ENCODE peak calls at places on chromosomes 2 and 18, in nine cellular contexts. C is neural progenitor cell, E is endothelial cell of umbilical vein, J is lower lobe of right lung, U is stomach, Z is adrenal gland, X is ovary, B is IMR-90, P is tibial nerve. M is an unnamed sample. For H3K4me1, the result is how much of the 10 kb centered on the place peaks cover.

GRCh38 chr2:178008636-178009289 is 63.8 kb downstream of the PDE11A start:
- DNase-seq in C (no peak), E (no peak), J (no peak), U (peak), Z (peak), X (no peak), B (peak), P (no peak), M (peak)

GRCh38 chr2:76009484-76009883 is 298.8 kb upstream of the GCFC2 start:
- DNase-seq in C (peak), E (no peak), J (no peak), U (no peak), Z (no peak), X (no peak), B (no peak), P (no peak), M (no peak)

GRCh38 chr2:156826342-156826933 is 390.3 kb downstream of the GPD2 start:
- DNase-seq in C (no peak), E (no peak), J (no peak), U (no peak), Z (no peak), X (peak), B (peak), P (no peak), M (no peak)

GRCh38 chr2:148907085-148907785 is 32.2 kb downstream of the KIF5C start:
- DNase-seq in C (no peak), E (no peak), J (no peak), U (no peak), Z (no peak), X (no peak), B (no peak), P (no peak), M (no peak)

GRCh38 chr2:169609264-169609663 is 25.1 kb downstream of the PPIG start:
- DNase-seq in C (no peak), E (no peak), J (no peak), U (no peak), Z (no peak), X (no peak), B (no peak), P (no peak), M (no peak)

GRCh38 chr2:96977631-96978195 is 8.7 kb downstream of the FAM178B start:
- DNase-seq in C (peak), E (no peak), J (no peak), U (no peak), Z (no peak), X (no peak), B (peak), P (no peak), M (no peak)

GRCh38 chr2:26941486-26941885 is 29.0 kb upstream of the MAPRE3 start:
- DNase-seq in C (no peak), E (no peak), J (no peak), U (no peak), Z (no peak), X (no peak), B (no peak), P (no peak), M (no peak)

GRCh38 chr2:51511002-51511401 is 479.1 kb upstream of the NRXN1 start:
- DNase-seq in C (no peak), E (no peak), J (no peak), U (no peak), Z (no peak), X (no peak), B (no peak), P (no peak), M (no peak)

GRCh38 chr2:42196403-42197267 is 27.5 kb downstream of the EML4 start:
- DNase-seq in C (peak), E (peak), J (no peak), U (peak), Z (peak), X (peak), B (peak), P (no peak), M (peak)

GRCh38 chr2:174485763-174486613 is 841 bp downstream of the GPR155 start:
- DNase-seq in C (peak), E (peak), J (no peak), U (peak), Z (peak), X (peak), B (peak), P (no peak), M (peak)

GRCh38 chr2:182291296-182291695 is 135.5 kb downstream of the PDE1A start:
- DNase-seq in C (no peak), E (no peak), J (no peak), U (no peak), Z (no peak), X (no peak), B (peak), P (no peak), M (no peak)

GRCh38 chr18:79540914-79541301 is 138.7 kb upstream of the CTDP1 start:
- DNase-seq in C (no peak), E (no peak), J (peak), U (peak), Z (no peak), X (no peak), B (no peak), P (no peak), M (peak)

GRCh38 chr18:44977856-44978255 is 297.2 kb downstream of the SETBP1 start:
- DNase-seq in C (no peak), E (no peak), J (no peak), U (no peak), Z (no peak), X (no peak), B (no peak), P (no peak), M (no peak)

GRCh38 chr18:51361130-51361860 is 163.8 kb upstream of the MEX3C start:
- DNase-seq in C (no peak), E (peak), J (no peak), U (no peak), Z (no peak), X (no peak), B (no peak), P (no peak), M (no peak)

GRCh38 chr2:201137505-201138400 is 21.8 kb downstream of the CFLAR start:
- DNase-seq in C (no peak), E (no peak), J (no peak), U (no peak), Z (no peak), X (no peak), B (no peak), P (no peak), M (no peak)
- H3K4me1 ChIP-seq in C (under half), E (under half), J (half or more), U (half or more), Z (under half), X (under half), B (under half), P (under half), M (half or more)

GRCh38 chr2:105373895-105374401 is 24.9 kb downstream of the FHL2 start:
- DNase-seq in C (no peak), E (no peak), J (no peak), U (no peak), Z (no peak), X (no peak), B (no peak), P (no peak), M (peak)
- H3K4me1 ChIP-seq in C (under half), E (half or more), J (under half), U (half or more), Z (under half), X (under half), B (half or more), P (half or more), M (half or more)

DNA sequence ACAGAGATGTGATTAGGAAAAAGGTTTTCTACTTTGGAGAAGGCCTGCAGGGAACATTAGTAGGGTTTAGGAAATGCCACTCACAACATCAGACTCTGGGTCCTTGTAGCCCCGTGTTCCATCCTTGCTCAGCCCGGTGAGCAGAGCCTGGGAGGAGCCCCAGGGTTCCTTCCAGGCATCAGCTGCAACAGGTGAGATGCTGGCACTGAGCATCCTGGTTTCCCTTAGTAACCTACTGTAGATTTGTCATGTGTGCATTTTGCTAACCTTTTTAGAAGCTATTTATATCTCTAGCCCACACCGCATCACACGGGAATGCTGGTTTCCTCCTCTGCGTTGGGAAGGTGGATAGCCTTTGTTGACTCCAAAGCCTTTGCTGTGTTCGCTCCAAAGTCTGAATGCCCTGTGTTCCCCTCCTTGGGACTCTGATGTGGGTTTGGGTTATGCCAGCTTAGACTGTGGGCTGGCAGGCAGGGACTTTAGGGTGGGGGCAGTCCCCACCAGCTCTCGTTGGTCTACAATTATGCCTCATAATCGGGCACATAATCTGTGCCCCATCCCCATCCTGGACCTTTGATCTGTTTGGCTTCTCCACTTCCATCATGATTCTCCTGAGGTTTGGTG is 69.3 kb downstream of the TMEM247 start:
- DNase-seq in C (no peak), E (no peak), J (no peak), U (no peak), Z (no peak), X (no peak), B (no peak), P (no peak), M (no peak)
- H3K4me1 ChIP-seq in C (under half), E (under half), J (half or more), U (half or more), Z (under half), X (under half), B (under half), P (half or more), M (half or more)

GRCh38 chr2:24327988-24328387 is 32.3 kb downstream of the ITSN2 start:
- DNase-seq in C (peak), E (peak), J (no peak), U (no peak), Z (no peak), X (no peak), B (no peak), P (no peak), M (no peak)
- H3K4me1 ChIP-seq in C (under half), E (under half), J (under half), U (half or more), Z (under half), X (under half), B (under half), P (half or more), M (under half)

GRCh38 chr2:28407976-28408690 is 15.5 kb downstream of the FOSL2 start:
- DNase-seq in C (no peak), E (no peak), J (no peak), U (no peak), Z (no peak), X (no peak), B (no peak), P (no peak), M (no peak)

GRCh38 chr2:28405537-28405936 is 12.9 kb downstream of the FOSL2 start:
- DNase-seq in C (no peak), E (no peak), J (no peak), U (no peak), Z (no peak), X (no peak), B (no peak), P (no peak), M (no peak)

GRCh38 chr2:28408764-28409599 is 16.3 kb downstream of the FOSL2 start:
- DNase-seq in C (no peak), E (peak), J (peak), U (no peak), Z (peak), X (no peak), B (peak), P (no peak), M (peak)

GRCh38 chr2:28406276-28407096 is 13.8 kb downstream of the FOSL2 start:
- DNase-seq in C (no peak), E (peak), J (peak), U (peak), Z (peak), X (no peak), B (peak), P (no peak), M (peak)

DNA sequence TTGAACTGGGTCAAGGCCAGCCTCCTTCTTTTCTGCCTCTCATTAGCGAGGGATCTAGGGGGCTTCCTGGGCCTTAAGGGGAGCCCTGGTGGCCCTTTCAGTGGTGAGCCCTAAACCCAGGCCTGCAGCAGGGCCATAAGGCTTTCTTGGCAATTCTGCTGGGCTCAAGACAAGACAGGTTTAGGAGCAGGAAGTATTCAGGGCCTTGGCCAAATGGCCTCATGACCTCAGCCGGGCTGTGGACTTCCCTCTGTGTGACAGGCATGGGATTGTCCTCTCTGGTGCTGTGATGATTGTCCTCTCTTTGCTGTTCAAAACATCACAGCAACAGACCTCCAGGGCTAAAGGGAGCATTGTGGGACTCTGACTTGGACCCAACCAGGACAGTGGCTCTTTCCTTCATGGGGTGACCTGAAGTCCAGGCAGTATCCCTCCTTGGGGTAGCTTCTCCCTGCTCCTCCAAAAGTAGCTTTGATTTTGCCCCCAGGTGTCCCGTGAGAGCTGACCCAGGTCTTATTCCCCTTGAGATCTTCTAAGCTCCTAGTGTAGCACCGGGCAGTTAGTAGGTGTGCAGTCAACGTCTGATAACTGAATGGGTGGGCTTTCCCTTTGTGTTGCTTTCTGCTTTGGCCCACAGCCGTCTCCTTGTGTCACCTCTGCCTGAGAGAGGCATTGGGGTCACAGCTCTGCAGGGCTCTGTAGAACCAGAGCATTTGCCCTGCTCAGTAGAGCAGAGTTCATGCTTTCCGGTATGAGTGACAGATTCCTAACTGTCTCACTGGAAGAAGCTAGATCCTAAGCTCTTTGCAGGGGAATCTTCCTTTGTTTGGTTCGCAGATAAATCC is 14.7 kb downstream of the FOSL2 start:
- DNase-seq in C (no peak), E (no peak), J (peak), U (no peak), Z (peak), X (no peak), B (no peak), P (no peak), M (no peak)
- H3K4me1 ChIP-seq in C (under half), E (half or more), J (half or more), U (half or more), Z (under half), X (under half), B (under half), P (half or more), M (under half)

M was measured in heart left ventricle.